ENCODE peak calls at places on chromosomes 7 and 10, in four cellular contexts. Z is endodermal cell, G is AG04450, L is sigmoid colon. I is an unnamed sample.

GRCh38 chr10:1642600-1643160 is 94.6 kb downstream of the ADARB2 start:
- DNase-seq in G (no peak), L (peak), Z (peak), I (no peak)

GRCh38 chr10:104267721-104268690 is 978 bp upstream of the GSTO2 start:
- DNase-seq in G (no peak), Z (no peak), L (no peak), I (no peak)

GRCh38 chr7:1100886-1101579 is 13.1 kb downstream of the GPER1 start:
- DNase-seq in L (no peak), G (no peak), Z (no peak), I (no peak)

GRCh38 chr7:43201912-43202311 is 89.5 kb downstream of the HECW1 start:
- DNase-seq in Z (peak), G (peak), L (no peak), I (no peak)

GRCh38 chr7:16989883-16990413 is 108.2 kb upstream of the AGR3 start:
- DNase-seq in Z (no peak), G (peak), L (peak), I (no peak)

GRCh38 chr7:45943986-45944385 is 22.9 kb upstream of the IGFBP3 start:
- DNase-seq in Z (no peak), L (no peak), G (no peak), I (no peak)

GRCh38 chr7:1395211-1396070 is 63.8 kb downstream of the MICALL2 start:
- DNase-seq in Z (no peak), G (no peak), L (no peak), I (no peak)

GRCh38 chr10:100498059-100498458 is 21.6 kb downstream of the SEC31B start:
- DNase-seq in L (no peak), Z (no peak), G (no peak), I (no peak)

GRCh38 chr7:69775231-69775771 is 177.0 kb downstream of the AUTS2 start:
- DNase-seq in G (no peak), L (peak), Z (no peak), I (no peak)

GRCh38 chr7:47573758-47574472 is 8.0 kb downstream of the TNS3 start:
- DNase-seq in L (no peak), Z (no peak), G (no peak), I (no peak)

GRCh38 chr10:122142652-122143237 is 128.4 kb upstream of the BTBD16 start:
- DNase-seq in Z (peak), G (no peak), L (no peak), I (peak)

GRCh38 chr7:44958645-44959344 is 20.0 kb downstream of the MYO1G start:
- DNase-seq in G (no peak), L (no peak), Z (no peak), I (no peak)

GRCh38 chr10:67666416-67667043 is 29.5 kb downstream of the CTNNA3 start:
- DNase-seq in Z (no peak), G (no peak), L (no peak), I (no peak)

GRCh38 chr10:73044378-73045285 is 52.0 kb downstream of the P4HA1 start:
- DNase-seq in L (no peak), G (peak), Z (no peak), I (no peak)

GRCh38 chr10:62763155-62763554 is 41.4 kb upstream of the ADO start:
- DNase-seq in Z (no peak), G (no peak), L (no peak), I (no peak)

GRCh38 chr10:83612746-83613145 is 526.6 kb upstream of the GHITM start:
- DNase-seq in L (no peak), G (no peak), Z (no peak), I (no peak)

GRCh38 chr7:95469850-95470249 is 15.9 kb upstream of the ASB4 start:
- DNase-seq in Z (no peak), G (no peak), L (no peak), I (peak)

GRCh38 chr7:105315357-105315756 is 73.4 kb downstream of the SRPK2 start:
- DNase-seq in G (no peak), Z (no peak), L (no peak), I (no peak)

GRCh38 chr10:79050896-79051555 is 17.7 kb upstream of the ZMIZ1 start:
- DNase-seq in Z (peak), G (no peak), L (peak), I (no peak)

GRCh38 chr7:1767524-1767923 is 97.4 kb downstream of the ELFN1 start:
- DNase-seq in L (no peak), Z (peak), G (no peak), I (no peak)

GRCh38 chr10:125824736-125825135 is 1.4 kb downstream of the BCCIP start:
- DNase-seq in L (no peak), Z (peak), G (no peak), I (no peak)

GRCh38 chr7:4785371-4785770 is 9.9 kb downstream of the AP5Z1 start:
- DNase-seq in G (no peak), L (no peak), Z (no peak), I (no peak)

GRCh38 chr10:110217609-110218008 is 10.2 kb downstream of the MXI1 start:
- DNase-seq in L (no peak), Z (no peak), G (no peak), I (no peak)

GRCh38 chr7:37908221-37908788 is 8.3 kb downstream of the SFRP4 start:
- DNase-seq in G (no peak), L (no peak), Z (no peak), I (no peak)

GRCh38 chr7:4610768-4611467 is 71.2 kb upstream of the FOXK1 start:
- DNase-seq in Z (peak), G (no peak), L (peak), I (peak)

GRCh38 chr7:844043-844442 is 11.8 kb downstream of the SUN1 start:
- DNase-seq in Z (no peak), G (no peak), L (no peak), I (no peak)

GRCh38 chr10:90788987-90789386 is 68.9 kb downstream of the HTR7 start:
- DNase-seq in G (no peak), L (no peak), Z (no peak), I (no peak)

GRCh38 chr7:25860206-25860881 is 291.7 kb upstream of the NFE2L3 start:
- DNase-seq in L (no peak), G (no peak), Z (peak), I (peak)

GRCh38 chr7:99864041-99864440 is 12.8 kb downstream of the OR2AE1 start:
- DNase-seq in L (no peak), G (no peak), Z (no peak), I (no peak)

GRCh38 chr10:98655512-98655911 is 208.8 kb upstream of the HPS1 start:
- DNase-seq in G (no peak), L (no peak), Z (no peak), I (no peak)

GRCh38 chr7:69256634-69257081 is 341.6 kb upstream of the AUTS2 start:
- DNase-seq in Z (no peak), L (peak), G (no peak), I (no peak)

GRCh38 chr7:44990520-44991023 is 9.4 kb upstream of the CCM2 start:
- DNase-seq in L (no peak), Z (no peak), G (peak), I (no peak)

GRCh38 chr7:148697256-148697841 is 1.4 kb upstream of the CUL1 start:
- DNase-seq in G (no peak), Z (no peak), L (peak), I (no peak)

GRCh38 chr7:516606-517456 is 2.8 kb downstream of the PDGFA start:
- DNase-seq in Z (peak), L (no peak), G (no peak), I (peak)

GRCh38 chr10:106436123-106436740 is 728.3 kb downstream of the SORCS1 start:
- DNase-seq in G (no peak), Z (no peak), L (no peak), I (no peak)
- TF ChIP-seq CTCF in G (no peak), Z (no peak), L (no peak), I (no peak)

GRCh38 chr7:108280136-108280535 is 150.0 kb upstream of the LAMB4 start:
- DNase-seq in L (no peak), G (no peak), Z (no peak), I (no peak)
- TF ChIP-seq CTCF in L (no peak), G (no peak), Z (no peak), I (no peak)

GRCh38 chr10:35598379-35598778 is 6.8 kb upstream of the GJD4 start:
- DNase-seq in L (no peak), G (no peak), Z (peak), I (no peak)
- TF ChIP-seq CTCF in L (peak), G (peak), Z (peak), I (peak)

GRCh38 chr10:107415446-107415845 is 250.9 kb upstream of the SORCS1 start:
- DNase-seq in G (no peak), Z (no peak), L (no peak), I (no peak)

GRCh38 chr10:107413971-107414370 is 249.5 kb upstream of the SORCS1 start:
- DNase-seq in G (no peak), Z (no peak), L (no peak), I (no peak)

DNA sequence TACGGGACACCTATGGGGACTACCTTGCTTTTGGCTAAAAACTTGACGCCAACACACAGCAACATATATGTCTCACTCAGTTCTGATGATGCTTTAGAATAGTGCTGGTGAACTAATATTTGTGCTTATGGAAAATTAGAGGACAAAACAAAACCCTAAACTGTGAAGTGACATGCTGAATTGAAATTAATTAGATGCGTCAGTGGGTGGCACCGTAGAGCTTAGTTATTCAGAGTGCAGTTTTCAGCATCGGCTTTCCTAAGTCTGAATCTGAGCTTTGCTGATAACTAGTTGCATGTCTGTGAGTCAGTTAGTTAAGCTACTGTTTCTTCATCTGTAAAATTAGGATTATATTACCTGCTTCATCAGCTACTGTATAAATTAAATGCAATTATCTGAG is 245.0 kb upstream of the SORCS1 start:
- DNase-seq in Z (peak), L (no peak), G (no peak), I (no peak)
- TF ChIP-seq CTCF in Z (peak), L (no peak), G (no peak), I (no peak)

GRCh38 chr7:14924398-14924797 is 21.8 kb upstream of the DGKB start:
- DNase-seq in Z (no peak), G (no peak), L (no peak), I (no peak)
- TF ChIP-seq CTCF in Z (no peak), G (no peak), L (no peak), I (no peak)

GRCh38 chr7:35725280-35725680 is 30.3 kb upstream of the HERPUD2 start:
- DNase-seq in Z (no peak), G (no peak), L (no peak), I (no peak)
- TF ChIP-seq CTCF in Z (no peak), G (no peak), L (no peak), I (no peak)